ENCODE peak calls at places on chromosomes 6 and 20, in five cellular contexts. S is osteocyte, E is tibial artery, D is neural progenitor cell, T is Caco-2. A is an unnamed sample.

GRCh38 chr6:110620065-110620464 is 143.7 kb upstream of the SLC22A16 start:
- DNase-seq in S (no peak), E (no peak), D (no peak), T (no peak), A (no peak)

GRCh38 chr20:9581509-9581908 is 67.1 kb downstream of the LAMP5 start:
- DNase-seq in S (no peak), E (no peak), D (no peak), T (no peak), A (no peak)

GRCh38 chr20:19745106-19745505 is 13.0 kb upstream of the RIN2 start:
- DNase-seq in S (peak), E (no peak), D (no peak), T (no peak), A (no peak)

GRCh38 chr20:35269055-35269781 is 8.7 kb downstream of the MMP24OS start:
- DNase-seq in S (no peak), E (peak), D (peak), T (peak), A (peak)

GRCh38 chr6:155188707-155189496 is 74.9 kb upstream of the CLDN20 start:
- DNase-seq in S (no peak), E (no peak), D (no peak), T (no peak), A (no peak)

GRCh38 chr20:38128691-38129090 is 36.4 kb downstream of the TGM2 start:
- DNase-seq in S (no peak), E (peak), D (no peak), T (no peak), A (no peak)

GRCh38 chr6:18245642-18246041 is 18.7 kb downstream of the DEK start:
- DNase-seq in S (no peak), E (no peak), D (no peak), T (no peak), A (no peak)

GRCh38 chr6:168326294-168327261 is 7.0 kb upstream of the DACT2 start:
- DNase-seq in S (no peak), E (no peak), D (peak), T (peak), A (no peak)

GRCh38 chr20:56171087-56172012 is 77.2 kb upstream of the MC3R start:
- DNase-seq in S (no peak), E (no peak), D (peak), T (peak), A (no peak)

GRCh38 chr20:38299963-38300362 is 4.0 kb upstream of the BPI start:
- DNase-seq in S (no peak), E (no peak), D (no peak), T (peak), A (no peak)

GRCh38 chr6:113047932-113048331 is 700.8 kb downstream of the RFPL4B start:
- DNase-seq in S (no peak), E (no peak), D (no peak), T (no peak), A (no peak)

DNA sequence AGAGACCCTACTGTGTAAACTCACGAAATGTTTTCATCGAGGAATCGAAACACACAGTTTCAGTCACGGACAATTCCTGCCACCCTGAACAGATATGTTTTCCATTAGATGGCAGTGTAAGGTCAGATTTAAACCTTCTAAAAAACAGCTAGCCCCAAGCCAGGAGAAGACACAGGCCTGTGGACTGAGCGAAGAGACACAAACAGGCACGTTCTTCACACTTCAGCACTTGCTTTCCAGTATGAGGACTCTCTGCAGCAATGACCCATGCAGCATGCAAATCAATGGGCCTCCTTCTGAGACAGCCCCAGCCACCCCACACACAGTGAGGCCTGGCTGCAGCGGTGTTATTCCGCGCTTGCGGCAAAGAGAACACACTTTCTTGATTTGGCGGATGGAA is 31.9 kb downstream of the HUS1B start:
- DNase-seq in S (no peak), E (no peak), D (peak), T (peak), A (no peak)
- TF ChIP-seq CTCF in S (peak), E (no peak), D (peak), T (no peak), A (no peak)

GRCh38 chr20:48350291-48350988 is 477.4 kb downstream of the PREX1 start:
- DNase-seq in S (no peak), E (no peak), D (peak), T (peak), A (peak)
- TF ChIP-seq CTCF in S (peak), E (no peak), D (peak), T (peak), A (peak)

DNA sequence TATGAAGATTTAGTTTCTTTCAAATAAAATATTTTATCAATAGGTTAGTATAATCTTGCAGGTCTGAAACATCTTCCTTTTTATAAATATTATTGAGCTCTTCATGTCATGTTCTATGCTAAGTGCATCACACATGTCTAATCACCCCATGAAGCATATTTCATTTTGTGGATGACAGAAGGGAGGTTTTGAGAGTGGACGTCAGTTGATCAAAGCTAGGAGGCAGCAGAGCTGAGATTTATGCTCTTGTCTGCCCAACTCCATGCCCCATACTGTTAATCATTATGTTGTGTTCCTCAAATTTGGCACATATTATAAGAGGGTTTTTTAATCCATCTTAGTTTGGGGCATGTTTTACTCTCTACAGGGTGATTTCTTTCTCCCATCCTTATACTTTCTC is 22.7 kb downstream of the DSE start:
- DNase-seq in S (no peak), E (no peak), D (no peak), T (no peak), A (no peak)
- TF ChIP-seq CTCF in S (peak), E (no peak), D (no peak), T (no peak), A (no peak)

DNA sequence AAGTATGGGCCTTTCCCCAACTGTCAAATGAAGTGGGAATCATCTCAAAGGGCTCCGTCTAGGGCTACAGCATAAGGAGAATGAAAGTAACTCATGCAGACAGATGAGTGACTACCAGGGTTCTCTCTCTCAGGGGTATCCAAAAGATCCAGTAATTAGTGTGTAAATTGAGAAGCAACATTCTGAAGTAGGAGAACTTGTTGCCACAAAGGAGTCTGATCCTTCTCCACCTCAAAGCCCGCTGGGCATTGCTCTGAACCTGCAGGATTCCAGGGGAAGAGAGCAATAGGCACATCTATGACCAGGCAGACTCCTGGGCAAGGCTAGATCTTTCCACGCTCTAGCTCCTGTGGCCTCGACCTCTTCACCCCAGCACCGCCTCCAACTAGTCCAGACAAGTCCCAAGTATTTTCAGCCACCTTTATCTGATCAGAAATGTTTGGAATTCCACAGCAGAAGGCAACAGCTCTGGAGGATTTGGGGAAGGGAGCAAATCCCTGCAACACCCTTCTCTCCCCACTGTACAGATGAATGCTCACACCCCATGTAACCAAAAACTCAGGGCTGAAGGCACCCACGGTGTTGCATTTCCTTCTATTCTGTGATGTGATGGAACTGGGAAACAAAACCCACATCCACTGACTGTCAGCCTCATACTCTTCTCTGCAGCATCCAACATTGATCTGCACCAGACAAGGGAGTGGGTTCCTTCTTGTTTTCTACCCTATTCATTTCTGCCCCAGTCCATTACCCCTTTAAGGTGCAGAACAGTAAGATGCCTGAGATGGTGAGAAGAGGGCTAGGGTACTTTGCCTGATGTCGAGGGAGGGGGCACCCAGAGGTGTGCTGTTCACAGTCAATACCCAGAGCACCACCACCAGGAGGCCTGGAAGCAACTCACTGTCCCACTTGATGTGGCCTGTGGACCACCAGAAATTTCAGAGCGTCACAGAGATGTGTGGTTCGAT is 41.0 kb downstream of the COX4I2 start:
- DNase-seq in S (no peak), E (no peak), D (peak), T (peak), A (no peak)
- TF ChIP-seq CTCF in S (no peak), E (no peak), D (no peak), T (peak), A (no peak)

DNA sequence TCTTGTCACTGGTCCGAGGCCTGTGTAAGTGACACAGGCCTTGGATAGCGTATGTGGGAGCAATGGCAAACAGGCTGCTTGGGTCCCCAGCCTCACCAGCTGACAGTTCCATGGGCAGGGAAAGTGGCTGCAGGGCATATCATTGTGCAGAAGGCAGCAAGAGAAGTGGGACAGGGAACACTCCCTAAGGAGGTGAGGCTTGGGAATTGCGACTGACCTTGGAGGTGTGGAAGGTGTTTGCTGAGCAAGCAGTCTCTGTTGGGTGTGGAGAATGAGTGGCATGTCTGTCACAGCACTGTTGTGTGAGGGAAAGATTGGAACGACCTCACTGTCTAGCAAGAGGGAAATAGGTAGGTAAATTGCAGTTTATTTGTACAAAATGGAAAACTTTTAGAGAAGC is 16.8 kb downstream of the POFUT1 start:
- DNase-seq in S (no peak), E (no peak), D (no peak), T (peak), A (no peak)
- TF ChIP-seq CTCF in S (no peak), E (no peak), D (no peak), T (no peak), A (no peak)

DNA sequence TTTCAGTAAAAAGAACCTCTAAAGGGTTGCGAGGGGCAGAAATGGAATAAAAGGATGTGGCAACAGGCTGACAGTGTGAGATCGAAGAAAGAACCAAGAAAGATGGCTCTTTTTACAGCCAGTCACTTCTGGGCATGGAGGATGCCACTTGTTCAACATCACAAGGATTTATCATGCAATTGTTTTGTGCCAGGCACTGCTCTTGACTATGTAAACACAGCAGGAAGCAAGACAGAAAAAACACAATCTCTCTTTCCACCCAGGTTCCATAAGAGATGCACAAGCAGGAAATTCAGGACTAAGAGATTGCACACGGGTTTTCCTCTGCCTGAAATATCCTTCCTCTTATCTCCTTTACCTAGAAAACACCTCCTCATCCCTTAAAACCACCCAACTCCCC is 38.0 kb downstream of the FOXA2 start:
- DNase-seq in S (no peak), E (no peak), D (no peak), T (no peak), A (no peak)
- TF ChIP-seq CTCF in S (no peak), E (no peak), D (no peak), T (no peak), A (no peak)

A was measured in endothelial cell.